ENCODE peak calls at places on chromosomes 1 and 21, in five cellular contexts. H, N, Y, D and F are unnamed samples.

GRCh38 chr1:210092366-210092765 is 140.2 kb upstream of the SERTAD4 start:
- DNase-seq in H (no peak), N (no peak), Y (no peak), D (no peak), F (no peak)

GRCh38 chr1:58848818-58849411 is 65.1 kb upstream of the JUN start:
- DNase-seq in H (no peak), N (peak; percentile 13), Y (peak; percentile 9), D (no peak), F (no peak)

GRCh38 chr1:184947497-184948256 is 26.6 kb downstream of the NIBAN1 start:
- DNase-seq in H (no peak), N (no peak), Y (no peak), D (no peak), F (no peak)

GRCh38 chr1:167502719-167503452 is 15.4 kb downstream of the CD247 start:
- DNase-seq in H (no peak), N (peak; percentile 35), Y (no peak), D (no peak), F (no peak)

GRCh38 chr1:191888996-191889622 is 269.2 kb upstream of the RGS18 start:
- DNase-seq in H (no peak), N (no peak), Y (no peak), D (no peak), F (no peak)

GRCh38 chr1:115189814-115190541 is 100.7 kb upstream of the TSPAN2 start:
- DNase-seq in H (no peak), N (no peak), Y (no peak), D (no peak), F (no peak)

GRCh38 chr1:223727541-223727940 is 15.2 kb downstream of the CAPN2 start:
- DNase-seq in H (no peak), N (no peak), Y (no peak), D (no peak), F (no peak)

GRCh38 chr21:45987121-45987711 is 5.6 kb downstream of the COL6A1 start:
- DNase-seq in H (no peak), N (no peak), Y (no peak), D (no peak), F (peak; percentile 10)

GRCh38 chr1:206699626-206700025 is 14.9 kb downstream of the MAPKAPK2 start:
- DNase-seq in H (no peak), N (no peak), Y (no peak), D (no peak), F (no peak)

GRCh38 chr1:173356211-173356762 is 120.8 kb upstream of the PRDX6 start:
- DNase-seq in H (no peak), N (no peak), Y (no peak), D (no peak), F (no peak)

GRCh38 chr1:4924356-4924755 is 269.9 kb downstream of the AJAP1 start:
- DNase-seq in H (no peak), N (no peak), Y (no peak), D (no peak), F (no peak)

GRCh38 chr1:53693773-53694717 is 44.9 kb downstream of the GLIS1 start:
- DNase-seq in H (no peak), N (no peak), Y (no peak), D (no peak), F (no peak)

GRCh38 chr1:110829955-110830553 is 42.9 kb upstream of the CD53 start:
- DNase-seq in H (peak; percentile 8), N (peak; percentile 72), Y (no peak), D (peak; percentile 73), F (peak; percentile 30)

GRCh38 chr1:83113686-83114085 is 885.2 kb downstream of the TTLL7 start:
- DNase-seq in H (no peak), N (no peak), Y (no peak), D (no peak), F (no peak)

GRCh38 chr1:54497338-54497737 is 50.7 kb upstream of the ACOT11 start:
- DNase-seq in H (no peak), N (no peak), Y (no peak), D (no peak), F (no peak)

GRCh38 chr1:246291141-246291540 is 215.9 kb downstream of the SMYD3 start:
- DNase-seq in H (no peak), N (no peak), Y (no peak), D (peak; percentile 67), F (no peak)

GRCh38 chr1:223628233-223628632 is 37.3 kb downstream of the CAPN8 start:
- DNase-seq in H (peak; percentile 8), N (peak; percentile 75), Y (peak; percentile 48), D (peak; percentile 10), F (peak; percentile 59)

GRCh38 chr1:206575165-206575893 is 36.9 kb downstream of the EIF2D start:
- DNase-seq in H (no peak), N (no peak), Y (no peak), D (no peak), F (peak; percentile 58)

GRCh38 chr21:41045534-41046268 is 122.3 kb upstream of the BACE2 start:
- DNase-seq in H (no peak), N (peak; percentile 68), Y (no peak), D (peak; percentile 40), F (peak; percentile 70)

GRCh38 chr1:19612516-19612915 is 31.6 kb upstream of the NBL1 start:
- DNase-seq in H (no peak), N (no peak), Y (no peak), D (no peak), F (no peak)

GRCh38 chr1:201224671-201225400 is 34.2 kb downstream of the IGFN1 start:
- DNase-seq in H (no peak), N (no peak), Y (no peak), D (no peak), F (peak; percentile 7)

GRCh38 chr1:203557958-203558760 is 64.2 kb downstream of the OPTC start:
- DNase-seq in H (no peak), N (no peak), Y (no peak), D (no peak), F (no peak)

GRCh38 chr1:162236201-162236600 is 140.5 kb downstream of the SPATA46 start:
- DNase-seq in H (no peak), N (no peak), Y (no peak), D (no peak), F (no peak)

GRCh38 chr21:44418876-44419230 is 36.5 kb upstream of the LRRC3 start:
- DNase-seq in H (no peak), N (no peak), Y (no peak), D (no peak), F (no peak)

GRCh38 chr1:58754683-58755467 is 29.0 kb downstream of the JUN start:
- DNase-seq in H (peak; percentile 3), N (no peak), Y (no peak), D (no peak), F (no peak)

GRCh38 chr1:27873671-27874384 is 1.5 kb downstream of the THEMIS2 start:
- DNase-seq in H (no peak), N (no peak), Y (no peak), D (no peak), F (no peak)

GRCh38 chr1:173415490-173415889 is 61.6 kb upstream of the PRDX6 start:
- DNase-seq in H (no peak), N (no peak), Y (no peak), D (peak; percentile 98), F (no peak)

GRCh38 chr1:151606867-151607266 is 5.0 kb upstream of the SNX27 start:
- DNase-seq in H (no peak), N (no peak), Y (no peak), D (no peak), F (no peak)